ENCODE peak calls at places on chromosomes 12 and 14, in ten cellular contexts. K is NAMALWA; U is H4; V is effector memory CD8-positive, alpha-beta T cell; J is fibroblast of lung; Y is ecto neural progenitor cell; T is epithelial cell of prostate; M is stimulated activated CD4-positive, alpha-beta T cell treated with anti-CD3 and anti-CD28 coated beads, Interleukin-2, amount 100 ng/mL, for 4 hours; O is ELR; S is HS-5. L is an unnamed sample.

GRCh38 chr12:26052652-26053051 is 72.2 kb downstream of the BHLHE41 start:
- DNase-seq in K (no peak), U (no peak), V (no peak), J (no peak), Y (no peak), T (no peak), M (no peak), O (no peak), S (no peak), L (no peak)

GRCh38 chr12:12294215-12295005 is 27.6 kb upstream of the LRP6 start:
- DNase-seq in K (no peak), U (no peak), V (no peak), J (peak), Y (peak), T (no peak), M (no peak), O (no peak), S (no peak), L (no peak)

GRCh38 chr12:31872831-31873604 is 86.2 kb upstream of the RESF1 start:
- DNase-seq in K (no peak), U (no peak), V (no peak), J (no peak), Y (no peak), T (no peak), M (no peak), O (no peak), S (no peak), L (no peak)

GRCh38 chr12:108121353-108121752 is 7.7 kb upstream of the WSCD2 start:
- DNase-seq in K (no peak), U (no peak), V (no peak), J (no peak), Y (no peak), T (no peak), M (no peak), O (no peak), S (no peak), L (no peak)

GRCh38 chr12:58529114-58529665 is 391.1 kb downstream of the LRIG3 start:
- DNase-seq in K (no peak), U (peak), V (no peak), J (peak), Y (no peak), T (peak), M (no peak), O (peak), S (peak), L (no peak)

GRCh38 chr12:24738436-24738835 is 210.5 kb downstream of the BCAT1 start:
- DNase-seq in K (no peak), U (no peak), V (no peak), J (no peak), Y (no peak), T (no peak), M (no peak), O (no peak), S (no peak), L (no peak)

GRCh38 chr12:25959069-25959961 is 833 bp downstream of the RASSF8 start:
- DNase-seq in K (peak), U (peak), V (no peak), J (peak), Y (peak), T (no peak), M (no peak), O (peak), S (peak), L (peak)

GRCh38 chr14:64728856-64729255 is 24.6 kb downstream of the PLEKHG3 start:
- DNase-seq in K (no peak), U (no peak), V (no peak), J (no peak), Y (no peak), T (no peak), M (no peak), O (no peak), S (no peak), L (no peak)

GRCh38 chr12:107092669-107093546 is 441 bp downstream of the CRY1 start:
- DNase-seq in K (no peak), U (peak), V (no peak), J (no peak), Y (no peak), T (no peak), M (peak), O (peak), S (no peak), L (peak)

GRCh38 chr12:94714378-94714777 is 64.0 kb upstream of the TMCC3 start:
- DNase-seq in K (no peak), U (peak), V (no peak), J (peak), Y (no peak), T (peak), M (no peak), O (peak), S (peak), L (no peak)

GRCh38 chr12:96471368-96472040 is 17.9 kb upstream of the CFAP54 start:
- DNase-seq in K (no peak), U (no peak), V (no peak), J (peak), Y (no peak), T (no peak), M (no peak), O (peak), S (no peak), L (no peak)

GRCh38 chr12:11595080-11595479 is 54.4 kb upstream of the ETV6 start:
- DNase-seq in K (no peak), U (no peak), V (no peak), J (no peak), Y (no peak), T (no peak), M (no peak), O (no peak), S (no peak), L (no peak)

GRCh38 chr12:46523863-46524770 is 151.5 kb upstream of the SLC38A2 start:
- DNase-seq in K (no peak), U (peak), V (no peak), J (peak), Y (no peak), T (peak), M (peak), O (peak), S (peak), L (peak)

GRCh38 chr14:99475179-99475578 is 5.5 kb downstream of the SETD3 start:
- DNase-seq in K (no peak), U (no peak), V (no peak), J (peak), Y (no peak), T (no peak), M (no peak), O (no peak), S (no peak), L (no peak)

GRCh38 chr14:102746568-102747438 is 30.4 kb upstream of the TRAF3 start:
- DNase-seq in K (no peak), U (no peak), V (no peak), J (no peak), Y (no peak), T (no peak), M (no peak), O (no peak), S (no peak), L (no peak)

GRCh38 chr14:58272589-58273372 is 25.6 kb upstream of the ARID4A start:
- DNase-seq in K (peak), U (peak), V (no peak), J (peak), Y (no peak), T (no peak), M (no peak), O (peak), S (no peak), L (no peak)

GRCh38 chr12:130838284-130838950 is 633 bp downstream of the STX2 start:
- DNase-seq in K (peak), U (no peak), V (peak), J (no peak), Y (no peak), T (no peak), M (no peak), O (peak), S (no peak), L (peak)

L was measured in activated naive CD4-positive, alpha-beta T cell treated with anti-CD3 and anti-CD28 coated beads, Interleukin-2, amount 50 U/mL, for 72 hours.